ENCODE peak calls at places on chromosomes 7 and 10, in ten cellular contexts. One of them, this sample, is unnamed.

GRCh38 chr10:7738536-7739407 is 35.7 kb downstream of the ITIH2 start:
- DNase-seq in activated T-cell treated with anti-CD3 and anti-CD28 coated beads for 24 hours: no peak
- DNase-seq in coronary artery: no peak
- DNase-seq in aorta: no peak
- DNase-seq in left lung: no peak
- DNase-seq in naive thymus-derived CD8-positive, alpha-beta T cell: no peak
- DNase-seq in iPS DF 6.9: no peak
- DNase-seq in activated CD4-positive, alpha-beta T cell treated with anti-CD3 and anti-CD28 coated beads, Interleukin-2, amount 50 U/mL, for 24 hours: no peak
- DNase-seq in stimulated activated effector memory CD8-positive, alpha-beta T cell treated with anti-CD3 and anti-CD28 coated beads, Interleukin-12 subunit alpha, Interleukin-12 subunit beta, amount 100 ng/mL, for 72 hours: no peak
- DNase-seq in Calu3: no peak
- DNase-seq in this sample: no peak

GRCh38 chr7:132117181-132117580 is 459.1 kb downstream of the PLXNA4 start:
- DNase-seq in activated CD4-positive, alpha-beta T cell treated with anti-CD3 and anti-CD28 coated beads, Interleukin-2, amount 50 U/mL, for 24 hours: no peak
- DNase-seq in naive thymus-derived CD8-positive, alpha-beta T cell: no peak
- DNase-seq in activated T-cell treated with anti-CD3 and anti-CD28 coated beads for 24 hours: no peak
- DNase-seq in Calu3: no peak
- DNase-seq in iPS DF 6.9: no peak
- DNase-seq in left lung: no peak
- DNase-seq in aorta: no peak
- DNase-seq in stimulated activated effector memory CD8-positive, alpha-beta T cell treated with anti-CD3 and anti-CD28 coated beads, Interleukin-12 subunit alpha, Interleukin-12 subunit beta, amount 100 ng/mL, for 72 hours: no peak
- DNase-seq in coronary artery: no peak
- DNase-seq in this sample: no peak

GRCh38 chr7:10475940-10476641 is 497.6 kb upstream of the PHF14 start:
- DNase-seq in iPS DF 6.9: no peak
- DNase-seq in stimulated activated effector memory CD8-positive, alpha-beta T cell treated with anti-CD3 and anti-CD28 coated beads, Interleukin-12 subunit alpha, Interleukin-12 subunit beta, amount 100 ng/mL, for 72 hours: no peak
- DNase-seq in activated CD4-positive, alpha-beta T cell treated with anti-CD3 and anti-CD28 coated beads, Interleukin-2, amount 50 U/mL, for 24 hours: no peak
- DNase-seq in coronary artery: no peak
- DNase-seq in activated T-cell treated with anti-CD3 and anti-CD28 coated beads for 24 hours: no peak
- DNase-seq in Calu3: no peak
- DNase-seq in aorta: peak; percentile 41
- DNase-seq in naive thymus-derived CD8-positive, alpha-beta T cell: no peak
- DNase-seq in left lung: no peak
- DNase-seq in this sample: no peak

GRCh38 chr10:103396789-103397087 is 312 bp downstream of the PDCD11 start:
- DNase-seq in iPS DF 6.9: no peak
- DNase-seq in activated CD4-positive, alpha-beta T cell treated with anti-CD3 and anti-CD28 coated beads, Interleukin-2, amount 50 U/mL, for 24 hours: no peak
- DNase-seq in Calu3: no peak
- DNase-seq in naive thymus-derived CD8-positive, alpha-beta T cell: no peak
- DNase-seq in stimulated activated effector memory CD8-positive, alpha-beta T cell treated with anti-CD3 and anti-CD28 coated beads, Interleukin-12 subunit alpha, Interleukin-12 subunit beta, amount 100 ng/mL, for 72 hours: no peak
- DNase-seq in coronary artery: no peak
- DNase-seq in left lung: no peak
- DNase-seq in aorta: no peak
- DNase-seq in activated T-cell treated with anti-CD3 and anti-CD28 coated beads for 24 hours: no peak
- DNase-seq in this sample: no peak

GRCh38 chr7:93882481-93882880 is 8.1 kb downstream of the TFPI2 start:
- DNase-seq in Calu3: no peak
- DNase-seq in coronary artery: no peak
- DNase-seq in iPS DF 6.9: no peak
- DNase-seq in activated CD4-positive, alpha-beta T cell treated with anti-CD3 and anti-CD28 coated beads, Interleukin-2, amount 50 U/mL, for 24 hours: no peak
- DNase-seq in naive thymus-derived CD8-positive, alpha-beta T cell: no peak
- DNase-seq in stimulated activated effector memory CD8-positive, alpha-beta T cell treated with anti-CD3 and anti-CD28 coated beads, Interleukin-12 subunit alpha, Interleukin-12 subunit beta, amount 100 ng/mL, for 72 hours: no peak
- DNase-seq in activated T-cell treated with anti-CD3 and anti-CD28 coated beads for 24 hours: no peak
- DNase-seq in left lung: no peak
- DNase-seq in aorta: no peak
- DNase-seq in this sample: no peak

GRCh38 chr10:117997673-117998072 is 49.1 kb downstream of the RAB11FIP2 start:
- DNase-seq in Calu3: no peak
- DNase-seq in activated T-cell treated with anti-CD3 and anti-CD28 coated beads for 24 hours: no peak
- DNase-seq in aorta: no peak
- DNase-seq in activated CD4-positive, alpha-beta T cell treated with anti-CD3 and anti-CD28 coated beads, Interleukin-2, amount 50 U/mL, for 24 hours: no peak
- DNase-seq in iPS DF 6.9: no peak
- DNase-seq in left lung: no peak
- DNase-seq in stimulated activated effector memory CD8-positive, alpha-beta T cell treated with anti-CD3 and anti-CD28 coated beads, Interleukin-12 subunit alpha, Interleukin-12 subunit beta, amount 100 ng/mL, for 72 hours: no peak
- DNase-seq in coronary artery: no peak
- DNase-seq in naive thymus-derived CD8-positive, alpha-beta T cell: no peak
- DNase-seq in this sample: no peak

GRCh38 chr10:51369903-51370302 is 295.6 kb downstream of the PRKG1 start:
- DNase-seq in left lung: no peak
- DNase-seq in stimulated activated effector memory CD8-positive, alpha-beta T cell treated with anti-CD3 and anti-CD28 coated beads, Interleukin-12 subunit alpha, Interleukin-12 subunit beta, amount 100 ng/mL, for 72 hours: no peak
- DNase-seq in activated T-cell treated with anti-CD3 and anti-CD28 coated beads for 24 hours: no peak
- DNase-seq in coronary artery: no peak
- DNase-seq in naive thymus-derived CD8-positive, alpha-beta T cell: no peak
- DNase-seq in aorta: no peak
- DNase-seq in iPS DF 6.9: no peak
- DNase-seq in activated CD4-positive, alpha-beta T cell treated with anti-CD3 and anti-CD28 coated beads, Interleukin-2, amount 50 U/mL, for 24 hours: no peak
- DNase-seq in Calu3: no peak
- DNase-seq in this sample: no peak

GRCh38 chr7:50953820-50954219 is 171.1 kb upstream of the GRB10 start:
- DNase-seq in activated CD4-positive, alpha-beta T cell treated with anti-CD3 and anti-CD28 coated beads, Interleukin-2, amount 50 U/mL, for 24 hours: no peak
- DNase-seq in Calu3: peak; percentile 67
- DNase-seq in activated T-cell treated with anti-CD3 and anti-CD28 coated beads for 24 hours: no peak
- DNase-seq in left lung: no peak
- DNase-seq in aorta: no peak
- DNase-seq in coronary artery: no peak
- DNase-seq in stimulated activated effector memory CD8-positive, alpha-beta T cell treated with anti-CD3 and anti-CD28 coated beads, Interleukin-12 subunit alpha, Interleukin-12 subunit beta, amount 100 ng/mL, for 72 hours: no peak
- DNase-seq in naive thymus-derived CD8-positive, alpha-beta T cell: no peak
- DNase-seq in iPS DF 6.9: no peak
- DNase-seq in this sample: no peak

GRCh38 chr10:131473645-131474044 is 162.1 kb upstream of the TCERG1L start:
- DNase-seq in naive thymus-derived CD8-positive, alpha-beta T cell: no peak
- DNase-seq in activated CD4-positive, alpha-beta T cell treated with anti-CD3 and anti-CD28 coated beads, Interleukin-2, amount 50 U/mL, for 24 hours: no peak
- DNase-seq in activated T-cell treated with anti-CD3 and anti-CD28 coated beads for 24 hours: no peak
- DNase-seq in Calu3: no peak
- DNase-seq in stimulated activated effector memory CD8-positive, alpha-beta T cell treated with anti-CD3 and anti-CD28 coated beads, Interleukin-12 subunit alpha, Interleukin-12 subunit beta, amount 100 ng/mL, for 72 hours: no peak
- DNase-seq in iPS DF 6.9: no peak
- DNase-seq in left lung: no peak
- DNase-seq in coronary artery: no peak
- DNase-seq in aorta: no peak
- DNase-seq in this sample: no peak

GRCh38 chr7:11616466-11616865 is 215.5 kb downstream of the THSD7A start:
- DNase-seq in coronary artery: no peak
- DNase-seq in activated CD4-positive, alpha-beta T cell treated with anti-CD3 and anti-CD28 coated beads, Interleukin-2, amount 50 U/mL, for 24 hours: no peak
- DNase-seq in left lung: no peak
- DNase-seq in Calu3: no peak
- DNase-seq in stimulated activated effector memory CD8-positive, alpha-beta T cell treated with anti-CD3 and anti-CD28 coated beads, Interleukin-12 subunit alpha, Interleukin-12 subunit beta, amount 100 ng/mL, for 72 hours: no peak
- DNase-seq in iPS DF 6.9: no peak
- DNase-seq in activated T-cell treated with anti-CD3 and anti-CD28 coated beads for 24 hours: no peak
- DNase-seq in aorta: no peak
- DNase-seq in naive thymus-derived CD8-positive, alpha-beta T cell: no peak
- DNase-seq in this sample: no peak

GRCh38 chr7:30116771-30117170 is 18.0 kb upstream of the MTURN start:
- DNase-seq in aorta: peak; percentile 77
- DNase-seq in stimulated activated effector memory CD8-positive, alpha-beta T cell treated with anti-CD3 and anti-CD28 coated beads, Interleukin-12 subunit alpha, Interleukin-12 subunit beta, amount 100 ng/mL, for 72 hours: no peak
- DNase-seq in activated T-cell treated with anti-CD3 and anti-CD28 coated beads for 24 hours: no peak
- DNase-seq in left lung: no peak
- DNase-seq in naive thymus-derived CD8-positive, alpha-beta T cell: no peak
- DNase-seq in Calu3: no peak
- DNase-seq in coronary artery: peak; percentile 86
- DNase-seq in activated CD4-positive, alpha-beta T cell treated with anti-CD3 and anti-CD28 coated beads, Interleukin-2, amount 50 U/mL, for 24 hours: no peak
- DNase-seq in iPS DF 6.9: no peak
- DNase-seq in this sample: no peak